ENCODE peak calls at places on chromosome 1, in five cellular contexts. Y, K, M, H and L are unnamed samples.

GRCh38 chr1:35386290-35386689 is 117.8 kb downstream of the ZMYM4 start:
- DNase-seq in Y (no peak), K (no peak), M (peak), H (no peak), L (no peak)

GRCh38 chr1:44590475-44590874 is 83.8 kb downstream of the TMEM53 start:
- DNase-seq in Y (no peak), K (no peak), M (no peak), H (no peak), L (no peak)

GRCh38 chr1:219938706-219939105 is 10.3 kb upstream of the SLC30A10 start:
- DNase-seq in Y (peak), K (no peak), M (peak), H (no peak), L (no peak)

GRCh38 chr1:242828828-242829227 is 304.3 kb upstream of the PLD5 start:
- DNase-seq in Y (no peak), K (no peak), M (no peak), H (no peak), L (no peak)

GRCh38 chr1:230167419-230167852 is 100.4 kb downstream of the GALNT2 start:
- DNase-seq in Y (peak), K (peak), M (peak), H (peak), L (peak)

GRCh38 chr1:66598670-66599069 is 64.7 kb downstream of the SGIP1 start:
- DNase-seq in Y (no peak), K (no peak), M (no peak), H (no peak), L (no peak)

GRCh38 chr1:204894031-204894430 is 23.4 kb downstream of the NFASC start:
- DNase-seq in Y (no peak), K (no peak), M (no peak), H (no peak), L (no peak)

GRCh38 chr1:14994148-14994547 is 159.4 kb upstream of the TMEM51 start:
- DNase-seq in Y (no peak), K (no peak), M (no peak), H (no peak), L (no peak)

GRCh38 chr1:114956570-114956969 is 73.1 kb upstream of the TSHB start:
- DNase-seq in Y (peak), K (no peak), M (peak), H (no peak), L (peak)

GRCh38 chr1:15756143-15757015 is 2.2 kb upstream of the FBLIM1 start:
- DNase-seq in Y (no peak), K (no peak), M (no peak), H (no peak), L (peak)

GRCh38 chr1:44034976-44035716 is 3.9 kb upstream of the SLC6A9 start:
- DNase-seq in Y (no peak), K (no peak), M (no peak), H (peak), L (no peak)

GRCh38 chr1:244316986-244317655 is 134.6 kb downstream of the ADSS2 start:
- DNase-seq in Y (no peak), K (no peak), M (no peak), H (no peak), L (no peak)

GRCh38 chr1:36458910-36459309 is 5.3 kb downstream of the MRPS15 start:
- DNase-seq in Y (no peak), K (no peak), M (no peak), H (no peak), L (no peak)

GRCh38 chr1:217921126-217921900 is 290.2 kb downstream of the SPATA17 start:
- DNase-seq in Y (no peak), K (no peak), M (no peak), H (no peak), L (no peak)

GRCh38 chr1:147463022-147463421 is 78.3 kb upstream of the BCL9 start:
- DNase-seq in Y (no peak), K (no peak), M (no peak), H (no peak), L (no peak)

GRCh38 chr1:159015440-159015909 is 5.8 kb downstream of the IFI16 start:
- DNase-seq in Y (no peak), K (peak), M (peak), H (no peak), L (no peak)
- TF ChIP-seq FOXM1 in Y (no peak), K (no peak), M (no peak), H (no peak), L (no peak)

DNA sequence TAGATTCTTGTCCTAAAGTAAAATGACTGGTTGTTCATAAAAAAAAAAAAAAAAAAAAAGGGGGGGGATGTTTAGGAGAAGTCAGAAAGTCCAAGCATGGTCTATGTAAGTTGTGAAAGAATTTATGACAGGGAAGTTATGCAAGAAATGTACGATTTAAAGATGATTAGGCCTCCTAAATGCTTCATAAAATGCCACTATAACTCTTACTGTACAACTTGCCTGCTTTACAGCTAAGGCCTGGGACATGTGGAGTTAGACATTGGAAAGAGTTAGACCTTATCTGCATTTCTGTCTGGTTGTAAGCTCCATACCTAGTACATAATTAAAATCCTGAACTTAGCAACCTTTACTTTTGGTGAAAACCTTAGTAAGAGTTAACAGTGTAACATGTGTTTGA is 150.0 kb downstream of the TPR start:
- DNase-seq in Y (no peak), K (no peak), M (no peak), H (no peak), L (no peak)
- TF ChIP-seq FOXM1 in Y (no peak), K (no peak), M (no peak), H (no peak), L (no peak)

GRCh38 chr1:98865796-98866195 is 138.9 kb downstream of the PLPPR5 start:
- DNase-seq in Y (no peak), K (no peak), M (no peak), H (no peak), L (no peak)

GRCh38 chr1:98860314-98860713 is 144.3 kb downstream of the PLPPR5 start:
- DNase-seq in Y (no peak), K (no peak), M (no peak), H (no peak), L (no peak)
- TF ChIP-seq FOXM1 in Y (no peak), K (no peak), M (no peak), H (no peak), L (no peak)

DNA sequence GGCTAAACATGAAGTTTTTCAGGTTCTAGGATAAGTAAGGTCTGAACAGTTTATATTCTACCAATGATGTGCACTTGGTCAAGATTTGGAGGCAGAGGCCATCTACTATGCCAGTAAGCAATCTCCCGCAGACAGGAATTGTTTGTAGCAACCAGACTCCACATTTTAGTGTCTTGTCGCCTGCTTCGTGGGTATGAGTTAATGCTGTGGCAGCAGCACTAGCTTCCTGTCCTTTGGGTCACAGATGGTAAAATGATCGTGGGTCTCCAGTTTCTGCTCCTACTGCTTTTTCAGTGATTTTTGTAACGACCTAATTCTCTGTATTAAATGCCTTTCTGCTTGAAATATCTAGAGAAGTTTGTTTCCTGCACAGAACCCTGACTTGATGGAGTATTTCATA is 46.7 kb downstream of the AKNAD1 start:
- DNase-seq in Y (no peak), K (no peak), M (no peak), H (no peak), L (no peak)
- TF ChIP-seq FOXM1 in Y (no peak), K (no peak), M (no peak), H (no peak), L (no peak)

GRCh38 chr1:47418122-47418521 is 2.0 kb downstream of the FOXE3 start:
- DNase-seq in Y (no peak), K (no peak), M (no peak), H (no peak), L (no peak)
- TF ChIP-seq FOXM1 in Y (no peak), K (no peak), M (no peak), H (no peak), L (no peak)